ENCODE peak calls at places on chromosomes 4 and X, in four cellular contexts. V is HepG2, I is GM12878, M is K562. U is an unnamed sample.

GRCh38 chr4:39792128-39792527 is 94.2 kb downstream of the UBE2K start:
- DNase-seq in V (no peak), I (no peak), M (no peak), U (no peak)

GRCh38 chr4:42018451-42018850 is 28.1 kb downstream of the SLC30A9 start:
- DNase-seq in V (no peak), I (no peak), M (no peak), U (no peak)

GRCh38 chr4:105060628-105061027 is 86.0 kb upstream of the TET2 start:
- DNase-seq in V (no peak), I (peak), M (no peak), U (no peak)

GRCh38 chrX:149010899-149011224 is 494.2 kb downstream of the IDS start:
- DNase-seq in V (no peak), I (no peak), M (no peak), U (no peak)

GRCh38 chrX:115687595-115687994 is 126.6 kb downstream of the PLS3 start:
- DNase-seq in V (no peak), I (no peak), M (no peak), U (no peak)

GRCh38 chrX:63561425-63561824 is 210.3 kb upstream of the SPIN4 start:
- DNase-seq in V (no peak), I (no peak), M (peak), U (no peak)

GRCh38 chr4:7629855-7630254 is 195.1 kb upstream of the PSAPL1 start:
- DNase-seq in V (peak), I (no peak), M (no peak), U (no peak)

GRCh38 chr4:89140168-89140759 is 28.9 kb downstream of the TIGD2 start:
- DNase-seq in V (peak), I (no peak), M (no peak), U (no peak)

GRCh38 chrX:115350696-115351408 is 61.3 kb downstream of the LUZP4 start:
- DNase-seq in V (no peak), I (no peak), M (no peak), U (no peak)

GRCh38 chr4:110164251-110164650 is 34.2 kb downstream of the ELOVL6 start:
- DNase-seq in V (no peak), I (no peak), M (no peak), U (no peak)

GRCh38 chr4:150164956-150165355 is 86.7 kb downstream of the DCLK2 start:
- DNase-seq in V (no peak), I (no peak), M (no peak), U (no peak)

GRCh38 chr4:20432098-20432497 is 180.4 kb downstream of the SLIT2 start:
- DNase-seq in V (no peak), I (no peak), M (no peak), U (no peak)

GRCh38 chrX:95974885-95975284 is 709.8 kb upstream of the DIAPH2 start:
- DNase-seq in V (no peak), I (no peak), M (no peak), U (no peak)

GRCh38 chr4:90982787-90983186 is 855.6 kb downstream of the CCSER1 start:
- DNase-seq in V (no peak), I (no peak), M (no peak), U (no peak)

GRCh38 chr4:139845481-139846093 is 180.0 kb downstream of the MGST2 start:
- DNase-seq in V (no peak), I (no peak), M (no peak), U (no peak)

GRCh38 chr4:2066011-2066551 is 7.0 kb downstream of the NAT8L start:
- DNase-seq in V (no peak), I (no peak), M (no peak), U (no peak)

GRCh38 chrX:22952011-22952410 is 47.7 kb upstream of the DDX53 start:
- DNase-seq in V (no peak), I (no peak), M (no peak), U (no peak)

GRCh38 chr4:171524913-171525312 is 288.3 kb upstream of the GALNTL6 start:
- DNase-seq in V (no peak), I (no peak), M (no peak), U (no peak)

GRCh38 chr4:154164931-154165839 is 326.4 kb downstream of the DCHS2 start:
- DNase-seq in V (no peak), I (peak), M (no peak), U (no peak)

GRCh38 chr4:39227906-39228305 is 45.6 kb downstream of the WDR19 start:
- DNase-seq in V (no peak), I (no peak), M (no peak), U (no peak)

DNA sequence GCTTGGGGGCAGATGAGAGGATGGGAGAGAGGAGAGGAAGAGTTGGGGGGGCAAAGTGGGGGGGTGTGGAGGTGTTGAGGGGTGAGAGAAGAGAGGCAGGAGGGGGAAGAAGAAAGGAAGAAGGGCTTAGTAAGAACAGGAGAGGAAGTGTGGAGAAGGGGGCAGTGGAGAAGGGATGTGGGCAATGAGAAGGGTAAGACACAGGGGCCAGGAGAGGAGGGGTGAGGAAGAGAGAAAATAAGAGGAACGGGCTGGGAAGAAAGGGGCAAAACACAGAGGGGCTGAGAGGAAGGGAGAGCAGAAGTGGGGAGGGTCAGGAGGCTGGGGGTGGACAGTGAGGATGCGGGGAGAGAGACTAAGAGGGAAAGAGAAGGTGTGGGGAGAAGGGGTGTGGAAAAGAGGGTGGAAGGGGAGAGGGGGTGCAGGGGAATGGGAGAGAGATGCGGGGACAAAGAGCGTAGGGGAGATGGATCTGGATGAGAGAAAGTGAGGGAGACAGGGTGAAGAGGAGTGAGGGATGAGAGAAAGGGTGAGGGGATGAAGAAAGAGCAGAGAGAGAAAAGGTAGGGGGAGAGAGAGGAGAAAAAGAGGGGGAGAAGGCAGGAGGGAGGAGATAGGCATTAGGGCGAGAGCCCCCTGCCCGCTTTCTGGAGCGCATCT is 12.9 kb downstream of the SH3KBP1 start:
- DNase-seq in V (no peak), I (no peak), M (no peak), U (no peak)
- TF ChIP-seq BHLHE40 in V (no peak), I (no peak), M (no peak), U (no peak)

DNA sequence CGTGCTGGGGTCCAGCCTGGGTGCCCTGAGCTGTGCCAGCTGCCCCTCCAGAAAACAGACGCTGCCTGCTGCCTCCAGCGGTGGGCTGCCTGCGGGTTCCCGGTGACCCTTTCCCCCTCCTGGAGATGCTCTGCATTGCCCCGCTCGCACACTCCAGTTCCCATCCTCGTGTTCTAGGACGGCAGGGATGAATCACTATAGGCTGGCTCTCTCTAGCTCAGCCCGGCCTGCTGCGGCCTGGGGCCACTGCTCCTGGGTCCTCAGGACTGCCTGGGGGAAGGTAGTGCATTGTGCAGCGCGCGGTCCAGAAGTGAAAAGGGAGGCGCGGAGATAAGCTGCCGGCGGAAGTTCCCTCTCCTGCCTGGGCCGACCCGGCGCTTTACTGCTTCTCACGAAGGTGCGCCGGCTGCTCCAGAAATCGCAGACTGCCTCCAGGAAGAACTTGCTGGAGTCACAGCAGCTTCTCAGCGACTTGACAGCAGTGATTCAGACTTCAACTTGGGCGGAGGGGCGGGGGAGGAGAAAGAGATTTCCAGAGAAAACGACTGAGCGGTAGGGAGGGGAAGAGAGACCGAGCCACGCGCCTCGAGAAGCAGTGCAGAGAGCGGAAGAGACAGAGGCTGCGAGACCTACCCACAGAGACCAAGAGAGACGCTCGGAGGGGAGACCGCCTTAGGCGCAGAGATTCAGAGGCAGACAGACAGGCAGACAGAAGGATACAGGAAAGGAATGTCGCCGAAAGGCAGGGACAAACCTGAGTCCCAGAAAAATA is 6.7 kb upstream of the MSX1 start:
- DNase-seq in V (no peak), I (no peak), M (peak), U (no peak)
- TF ChIP-seq SP1 in V (no peak), I (no peak), M (no peak), U (no peak)

DNA sequence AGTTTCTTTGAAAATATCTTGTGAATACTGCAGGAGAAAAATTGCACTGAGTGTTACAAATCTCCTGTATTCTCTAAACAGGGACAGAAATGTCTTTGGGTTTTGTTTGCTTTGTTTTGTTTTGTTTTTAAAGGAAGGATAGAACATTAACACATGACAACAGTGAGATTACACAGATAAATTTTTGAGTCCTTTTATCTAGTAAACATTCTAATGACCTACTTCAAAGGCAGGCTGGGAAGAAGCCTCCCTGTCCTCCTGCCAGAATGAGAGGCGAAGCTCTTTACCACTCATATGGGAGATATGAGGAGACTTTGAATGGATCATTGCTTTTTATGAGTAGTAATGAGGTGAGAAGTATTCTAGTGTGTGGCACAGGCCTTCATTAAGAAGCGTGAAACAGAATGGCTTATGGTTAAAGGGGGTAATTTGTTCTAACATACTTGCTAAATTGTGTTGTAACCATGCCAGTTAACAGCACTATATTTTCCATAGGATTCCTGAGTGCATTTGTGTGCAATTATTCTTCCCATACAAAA is 172.0 kb downstream of the FBXO8 start:
- DNase-seq in V (no peak), I (no peak), M (no peak), U (no peak)
- TF ChIP-seq BHLHE40 in V (no peak), I (no peak), M (no peak), U (no peak)

GRCh38 chr4:177558995-177559394 is 116.8 kb upstream of the AGA start:
- DNase-seq in V (no peak), I (no peak), M (no peak), U (no peak)
- TF ChIP-seq SP1 in V (no peak), I (no peak), M (no peak), U (no peak)

DNA sequence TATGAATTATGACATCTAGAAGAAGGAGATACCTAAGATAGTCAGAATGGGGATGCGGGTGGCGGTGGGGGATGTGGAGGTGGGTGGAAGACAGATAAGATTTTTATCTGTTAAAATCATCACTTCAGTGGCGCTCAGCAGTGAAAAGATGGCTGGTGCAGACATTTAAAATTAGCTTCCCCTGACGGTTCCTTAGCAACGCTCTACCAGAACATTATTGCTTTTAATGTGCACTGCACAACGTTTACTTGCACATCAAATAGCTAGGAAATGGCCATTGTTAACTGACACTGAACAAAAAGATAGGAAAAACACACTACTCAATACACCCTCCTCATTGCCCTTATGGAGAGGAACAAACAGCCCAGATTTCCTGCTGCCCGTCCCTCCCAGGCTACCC is 61.0 kb upstream of the FTHL17 start:
- DNase-seq in V (no peak), I (no peak), M (no peak), U (no peak)
- TF ChIP-seq BHLHE40 in V (no peak), I (no peak), M (no peak), U (no peak)

DNA sequence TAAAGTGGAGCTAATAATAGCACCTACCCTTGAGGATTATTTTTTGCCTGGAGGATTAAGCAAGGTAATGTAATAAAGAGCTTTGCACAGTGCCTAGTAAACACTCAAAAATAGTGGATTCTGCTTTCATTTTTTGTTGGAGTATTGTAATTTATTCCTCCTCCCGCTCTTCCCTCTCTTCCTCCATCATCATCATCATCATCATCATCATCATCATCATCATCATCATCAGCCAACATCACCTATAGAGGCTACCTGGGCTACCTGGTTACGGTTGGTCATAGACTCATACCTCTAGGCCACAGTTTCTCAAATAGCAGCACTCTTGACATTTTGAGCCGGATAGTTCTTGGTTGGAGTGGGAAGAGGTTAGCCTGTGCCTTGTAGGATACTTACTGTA is 126.9 kb upstream of the TEX13A start:
- DNase-seq in V (no peak), I (no peak), M (no peak), U (no peak)
- TF ChIP-seq SP1 in V (no peak), I (no peak), M (no peak), U (no peak)

GRCh38 chr4:121146530-121146929 is 17.6 kb downstream of the TNIP3 start:
- DNase-seq in V (no peak), I (no peak), M (no peak), U (no peak)

GRCh38 chr4:121143126-121143525 is 21.0 kb downstream of the TNIP3 start:
- DNase-seq in V (no peak), I (no peak), M (no peak), U (no peak)

GRCh38 chr4:121144021-121144420 is 20.1 kb downstream of the TNIP3 start:
- DNase-seq in V (no peak), I (no peak), M (no peak), U (no peak)

GRCh38 chr4:121147923-121148443 is 16.1 kb downstream of the TNIP3 start:
- DNase-seq in V (no peak), I (no peak), M (no peak), U (no peak)

GRCh38 chr4:121145430-121145829 is 18.7 kb downstream of the TNIP3 start:
- DNase-seq in V (no peak), I (no peak), M (no peak), U (no peak)
- TF ChIP-seq BHLHE40 in V (no peak), I (no peak), M (no peak), U (no peak)